ENCODE peak calls at places on chromosomes 2 and 18, in five cellular contexts. R, C, U, Z and D are unnamed samples.
A peak's percentile ranks its signal among the peaks of the same experiment; 100 is the strongest.

GRCh38 chr2:230068658-230069080 is at the start of gene SLC16A14:
- DNase-seq in R (peak; percentile 20), C (no peak), U (peak; percentile 76), Z (peak; percentile 53), D (peak; percentile 67)

GRCh38 chr2:15786901-15787300 is 153.4 kb upstream of the MYCN start:
- DNase-seq in R (no peak), C (no peak), U (no peak), Z (no peak), D (no peak)

GRCh38 chr2:151007365-151007764 is 254.3 kb downstream of the RBM43 start:
- DNase-seq in R (no peak), C (peak; percentile 33), U (no peak), Z (no peak), D (no peak)

GRCh38 chr2:196041786-196042185 is 26.9 kb downstream of the DNAH7 start:
- DNase-seq in R (no peak), C (no peak), U (no peak), Z (no peak), D (no peak)

GRCh38 chr2:188576657-188577056 is 285.0 kb downstream of the GULP1 start:
- DNase-seq in R (no peak), C (no peak), U (no peak), Z (no peak), D (no peak)

GRCh38 chr2:138112536-138112935 is 148.3 kb downstream of the HNMT start:
- DNase-seq in R (no peak), C (no peak), U (peak; percentile 52), Z (no peak), D (no peak)

GRCh38 chr2:66555511-66556324 is 120.8 kb downstream of the MEIS1 start:
- DNase-seq in R (no peak), C (no peak), U (peak; percentile 45), Z (no peak), D (no peak)

GRCh38 chr2:148194882-148195281 is 174.0 kb downstream of the MBD5 start:
- DNase-seq in R (no peak), C (no peak), U (no peak), Z (no peak), D (peak; percentile 38)

GRCh38 chr2:241702155-241702404 is 241 bp downstream of the ING5 start:
- DNase-seq in R (no peak), C (no peak), U (no peak), Z (no peak), D (no peak)

GRCh38 chr2:169348321-169349002 is 13.9 kb downstream of the LRP2 start:
- DNase-seq in R (no peak), C (no peak), U (no peak), Z (no peak), D (no peak)

GRCh38 chr18:11368020-11368419 is 218.7 kb upstream of the PIEZO2 start:
- DNase-seq in R (no peak), C (no peak), U (no peak), Z (no peak), D (no peak)

GRCh38 chr2:221501210-221501882 is 70.8 kb downstream of the EPHA4 start:
- DNase-seq in R (peak; percentile 26), C (no peak), U (peak; percentile 65), Z (no peak), D (no peak)

GRCh38 chr2:41958775-41959174 is 89.0 kb upstream of the PKDCC start:
- DNase-seq in R (no peak), C (no peak), U (no peak), Z (no peak), D (no peak)

GRCh38 chr2:232351686-232352510 is 26.7 kb upstream of the ALPP start:
- DNase-seq in R (no peak), C (no peak), U (no peak), Z (no peak), D (no peak)

GRCh38 chr2:68223419-68223818 is 28.9 kb downstream of the PPP3R1 start:
- DNase-seq in R (no peak), C (no peak), U (peak; percentile 35), Z (no peak), D (no peak)

DNA sequence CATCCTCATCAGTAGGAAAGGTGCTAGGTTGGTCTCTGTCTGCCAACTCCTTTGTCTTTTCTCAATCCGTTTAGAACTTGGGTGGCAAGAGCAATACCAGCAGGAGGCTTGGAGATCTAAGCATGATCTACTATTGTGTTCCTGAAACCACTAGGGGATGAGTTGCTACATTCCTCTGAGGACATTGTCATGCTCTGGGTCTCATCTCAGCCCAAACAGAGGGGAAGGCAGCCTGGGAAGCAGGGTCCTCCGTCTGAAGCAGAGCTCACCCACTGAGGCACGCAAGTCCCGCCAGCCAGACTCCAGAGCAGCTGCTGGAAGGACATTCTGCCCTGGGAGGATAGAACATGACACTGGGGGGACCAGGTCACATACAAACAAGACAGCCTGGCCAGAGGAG is 162.9 kb downstream of the MTCL1 start:
- DNase-seq in R (no peak), C (no peak), U (no peak), Z (no peak), D (no peak)
- TF ChIP-seq CTCF in R (no peak), C (no peak), U (no peak), Z (no peak), D (no peak)

GRCh38 chr2:203122317-203122998 is 107.8 kb downstream of the NBEAL1 start:
- DNase-seq in R (no peak), C (no peak), U (peak; percentile 33), Z (no peak), D (peak; percentile 31)
- TF ChIP-seq CTCF in R (peak; percentile 24), C (peak; percentile 25), U (no peak), Z (peak; percentile 37), D (peak; percentile 55)

GRCh38 chr2:46555011-46555410 is 75.6 kb downstream of the TMEM247 start:
- DNase-seq in R (no peak), C (no peak), U (no peak), Z (no peak), D (no peak)
- TF ChIP-seq CTCF in R (peak; percentile 57), C (peak; percentile 39), U (peak; percentile 45), Z (peak; percentile 21), D (no peak)

GRCh38 chr18:36415606-36416005 is 118.1 kb downstream of the FHOD3 start:
- DNase-seq in R (no peak), C (no peak), U (no peak), Z (no peak), D (no peak)

GRCh38 chr18:36424741-36425142 is 127.2 kb downstream of the FHOD3 start:
- DNase-seq in R (no peak), C (no peak), U (no peak), Z (no peak), D (no peak)

GRCh38 chr18:36419188-36419912 is 121.8 kb downstream of the FHOD3 start:
- DNase-seq in R (no peak), C (no peak), U (no peak), Z (no peak), D (no peak)

GRCh38 chr18:36420826-36421225 is 123.3 kb downstream of the FHOD3 start:
- DNase-seq in R (no peak), C (no peak), U (no peak), Z (no peak), D (no peak)

GRCh38 chr18:36419913-36420531 is 122.5 kb downstream of the FHOD3 start:
- DNase-seq in R (peak; percentile 13), C (no peak), U (no peak), Z (no peak), D (no peak)
- TF ChIP-seq CTCF in R (no peak), C (no peak), U (peak; percentile 4), Z (no peak), D (peak; percentile 16)

GRCh38 chr2:238685713-238686112 is 162.2 kb upstream of the TWIST2 start:
- DNase-seq in R (no peak), C (no peak), U (no peak), Z (no peak), D (no peak)
- TF ChIP-seq CTCF in R (no peak), C (no peak), U (peak; percentile 15), Z (no peak), D (no peak)

GRCh38 chr2:81650048-81650971 is 1345.8 kb upstream of the LRRTM1 start:
- DNase-seq in R (peak; percentile 3), C (no peak), U (peak; percentile 0), Z (no peak), D (no peak)
- TF ChIP-seq CTCF in R (peak; percentile 25), C (no peak), U (no peak), Z (no peak), D (peak; percentile 21)

GRCh38 chr2:113232730-113233129 is 46.0 kb downstream of the PAX8 start:
- DNase-seq in R (no peak), C (no peak), U (no peak), Z (no peak), D (no peak)

GRCh38 chr2:113234721-113235346 is 43.9 kb downstream of the PAX8 start:
- DNase-seq in R (no peak), C (no peak), U (no peak), Z (no peak), D (no peak)

GRCh38 chr2:113232123-113232522 is 46.6 kb downstream of the PAX8 start:
- DNase-seq in R (no peak), C (no peak), U (no peak), Z (no peak), D (no peak)

GRCh38 chr2:113236367-113237159 is 42.2 kb downstream of the PAX8 start:
- DNase-seq in R (peak; percentile 25), C (no peak), U (no peak), Z (no peak), D (no peak)

GRCh38 chr2:113233593-113234550 is 44.8 kb downstream of the PAX8 start:
- DNase-seq in R (peak; percentile 14), C (no peak), U (peak; percentile 44), Z (no peak), D (no peak)
- TF ChIP-seq CTCF in R (no peak), C (peak; percentile 32), U (peak; percentile 38), Z (no peak), D (no peak)